ENCODE peak calls at places on chromosomes 12 and 14, in eight cellular contexts. Z is globus pallidus, Y is osteocyte, U is HCT116, L is iris pigment epithelial cell, R is HFF-Myc, D is substantia nigra, B is AG20443. I is an unnamed sample.

GRCh38 chr14:32507029-32507984 is 178.2 kb downstream of the AKAP6 start:
- DNase-seq in Z (no peak), Y (no peak), U (peak), L (peak), R (no peak), D (no peak), B (peak), I (peak)

GRCh38 chr12:21336656-21337055 is 1.9 kb upstream of the SLCO1A2 start:
- DNase-seq in Z (peak), Y (no peak), U (no peak), L (no peak), R (no peak), D (peak), B (no peak), I (no peak)

GRCh38 chr12:67515679-67516363 is 132.7 kb upstream of the DYRK2 start:
- DNase-seq in Z (no peak), Y (no peak), U (no peak), L (no peak), R (peak), D (no peak), B (no peak), I (no peak)

GRCh38 chr12:9848899-9849298 is 20.3 kb downstream of the CLEC2B start:
- DNase-seq in Z (no peak), Y (no peak), U (no peak), L (no peak), R (no peak), D (no peak), B (no peak), I (no peak)

GRCh38 chr14:55877942-55878341 is 240.3 kb upstream of the PELI2 start:
- DNase-seq in Z (no peak), Y (no peak), U (no peak), L (no peak), R (no peak), D (no peak), B (peak), I (peak)

GRCh38 chr12:70910666-70911065 is 9.9 kb downstream of the PTPRR start:
- DNase-seq in Z (no peak), Y (no peak), U (no peak), L (no peak), R (no peak), D (no peak), B (no peak), I (no peak)

GRCh38 chr14:76955575-76956252 is 72.8 kb downstream of the IRF2BPL start:
- DNase-seq in Z (no peak), Y (no peak), U (no peak), L (peak), R (no peak), D (peak), B (peak), I (peak)

GRCh38 chr12:48995061-48995879 is 3.9 kb downstream of the DDN start:
- DNase-seq in Z (peak), Y (peak), U (peak), L (peak), R (no peak), D (peak), B (peak), I (peak)

GRCh38 chr12:17342381-17342961 is 736.5 kb upstream of the LMO3 start:
- DNase-seq in Z (no peak), Y (no peak), U (no peak), L (no peak), R (no peak), D (no peak), B (no peak), I (no peak)

GRCh38 chr14:94574336-94574735 is 6.9 kb upstream of the SERPINA5 start:
- DNase-seq in Z (no peak), Y (no peak), U (no peak), L (no peak), R (no peak), D (no peak), B (no peak), I (no peak)

GRCh38 chr12:64678835-64679234 is 68.5 kb downstream of the RASSF3 start:
- DNase-seq in Z (no peak), Y (no peak), U (no peak), L (no peak), R (no peak), D (no peak), B (no peak), I (no peak)

GRCh38 chr12:41966916-41967315 is 177.8 kb downstream of the GXYLT1 start:
- DNase-seq in Z (no peak), Y (no peak), U (no peak), L (no peak), R (no peak), D (no peak), B (no peak), I (no peak)

GRCh38 chr14:67357583-67358354 is 1.8 kb downstream of the ATP6V1D start:
- DNase-seq in Z (no peak), Y (no peak), U (no peak), L (peak), R (no peak), D (no peak), B (peak), I (no peak)

GRCh38 chr14:78598046-78598652 is 428.0 kb downstream of the NRXN3 start:
- DNase-seq in Z (peak), Y (no peak), U (peak), L (peak), R (peak), D (peak), B (peak), I (peak)

GRCh38 chr12:131619106-131619642 is 91.7 kb upstream of the SFSWAP start:
- DNase-seq in Z (no peak), Y (no peak), U (no peak), L (no peak), R (no peak), D (no peak), B (no peak), I (no peak)

GRCh38 chr12:109345428-109345827 is 2.3 kb upstream of the MYO1H start:
- DNase-seq in Z (no peak), Y (no peak), U (no peak), L (no peak), R (no peak), D (no peak), B (no peak), I (no peak)

GRCh38 chr14:106694638-106695393 is 1168.4 kb downstream of the TMEM121 start:
- DNase-seq in Z (no peak), Y (no peak), U (no peak), L (no peak), R (no peak), D (no peak), B (no peak), I (no peak)

GRCh38 chr14:85991156-85991555 is 461.2 kb downstream of the FLRT2 start:
- DNase-seq in Z (no peak), Y (no peak), U (no peak), L (peak), R (no peak), D (no peak), B (peak), I (peak)

GRCh38 chr12:24822121-24822899 is 126.6 kb downstream of the BCAT1 start:
- DNase-seq in Z (no peak), Y (no peak), U (no peak), L (peak), R (no peak), D (no peak), B (peak), I (peak)

GRCh38 chr12:55839345-55840140 is 3.2 kb downstream of the MMP19 start:
- DNase-seq in Z (no peak), Y (no peak), U (no peak), L (no peak), R (no peak), D (no peak), B (no peak), I (no peak)

GRCh38 chr12:80264891-80265290 is 165.6 kb downstream of the OTOGL start:
- DNase-seq in Z (no peak), Y (no peak), U (no peak), L (no peak), R (no peak), D (no peak), B (no peak), I (no peak)

GRCh38 chr14:23577004-23577681 is 1.4 kb downstream of the JPH4 start:
- DNase-seq in Z (no peak), Y (no peak), U (no peak), L (no peak), R (no peak), D (no peak), B (peak), I (peak)

GRCh38 chr14:58299665-58300202 is 1.4 kb downstream of the ARID4A start:
- DNase-seq in Z (peak), Y (no peak), U (no peak), L (no peak), R (no peak), D (no peak), B (peak), I (peak)

GRCh38 chr14:104550849-104551728 is 28.5 kb upstream of the C14orf180 start:
- DNase-seq in Z (no peak), Y (no peak), U (no peak), L (no peak), R (no peak), D (no peak), B (no peak), I (no peak)

GRCh38 chr14:93103392-93104080 is 12.2 kb downstream of the ITPK1 start:
- DNase-seq in Z (no peak), Y (no peak), U (no peak), L (peak), R (no peak), D (no peak), B (no peak), I (no peak)

GRCh38 chr12:65892905-65893304 is 68.6 kb downstream of the HMGA2 start:
- DNase-seq in Z (no peak), Y (no peak), U (no peak), L (peak), R (peak), D (no peak), B (peak), I (peak)

GRCh38 chr12:128800606-128801005 is 23.2 kb downstream of the SLC15A4 start:
- DNase-seq in Z (no peak), Y (no peak), U (no peak), L (no peak), R (no peak), D (no peak), B (no peak), I (no peak)

I was measured in foreskin fibroblast.